ENCODE peak calls at places on chromosomes 12 and 14, in eight cellular contexts. P is activated naive CD4-positive, alpha-beta T cell; C is left cardiac atrium; W is thoracic aorta; O is heart right ventricle; E is T-cell; Z is upper lobe of left lung; U is left lobe of liver. H is an unnamed sample.

GRCh38 chr14:32754209-32754608 is 184.5 kb upstream of the NPAS3 start:
- DNase-seq in E (no peak), O (no peak), U (no peak), C (no peak), P (no peak), Z (no peak), W (no peak), H (no peak)

GRCh38 chr14:100292301-100292775 is 13.9 kb downstream of the SLC25A29 start:
- DNase-seq in O (no peak), C (no peak), E (no peak), U (no peak), W (no peak), P (no peak), Z (no peak), H (no peak)

GRCh38 chr12:89709994-89710872 is 1.6 kb upstream of the ATP2B1 start:
- DNase-seq in U (peak), W (peak), Z (peak), P (peak), E (no peak), O (peak), C (peak), H (peak)

GRCh38 chr12:121062391-121063045 is 23.5 kb upstream of the OASL start:
- DNase-seq in E (no peak), Z (no peak), C (no peak), P (no peak), W (no peak), U (peak), O (no peak), H (no peak)

GRCh38 chr14:98182385-98183055 is 1089.5 kb downstream of the BCL11B start:
- DNase-seq in Z (no peak), O (no peak), E (no peak), P (no peak), C (no peak), W (no peak), U (no peak), H (no peak)

GRCh38 chr14:64746298-64747250 is 42.4 kb downstream of the PLEKHG3 start:
- DNase-seq in E (no peak), Z (no peak), W (no peak), C (no peak), P (no peak), O (no peak), U (no peak), H (no peak)

GRCh38 chr14:61712137-61712536 is 16.8 kb downstream of the HIF1A start:
- DNase-seq in O (no peak), P (no peak), C (no peak), W (no peak), Z (no peak), E (no peak), U (no peak), H (no peak)

GRCh38 chr12:26135010-26135420 is 10.2 kb upstream of the BHLHE41 start:
- DNase-seq in W (peak), C (peak), P (no peak), Z (peak), E (no peak), O (no peak), U (no peak), H (no peak)

GRCh38 chr12:5655120-5655519 is 223.2 kb downstream of the NTF3 start:
- DNase-seq in E (no peak), O (no peak), U (no peak), W (no peak), C (no peak), P (no peak), Z (no peak), H (no peak)

GRCh38 chr14:24848427-24848826 is 201.5 kb downstream of the STXBP6 start:
- DNase-seq in O (no peak), P (no peak), W (no peak), Z (no peak), U (no peak), E (no peak), C (no peak), H (no peak)

GRCh38 chr12:111215891-111216290 is 153.0 kb downstream of the PHETA1 start:
- DNase-seq in C (no peak), P (no peak), E (no peak), O (no peak), U (no peak), Z (no peak), W (no peak), H (no peak)

GRCh38 chr14:32468955-32469354 is 139.9 kb downstream of the AKAP6 start:
- DNase-seq in P (no peak), O (no peak), W (no peak), C (no peak), E (no peak), Z (no peak), U (no peak), H (no peak)

GRCh38 chr14:81423504-81423903 is 23.4 kb upstream of the STON2 start:
- DNase-seq in U (no peak), C (no peak), Z (peak), E (no peak), P (no peak), W (no peak), O (peak), H (peak)

GRCh38 chr12:122205590-122205925 is 2.0 kb downstream of the B3GNT4 start:
- DNase-seq in U (no peak), W (no peak), P (no peak), E (no peak), Z (no peak), C (no peak), O (no peak), H (no peak)

GRCh38 chr14:102097441-102098135 is 10.7 kb upstream of the HSP90AA1 start:
- DNase-seq in O (no peak), U (no peak), E (no peak), C (no peak), P (no peak), W (no peak), Z (no peak), H (no peak)

GRCh38 chr12:40993158-40993557 is 195.0 kb upstream of the PDZRN4 start:
- DNase-seq in O (no peak), C (no peak), P (no peak), E (no peak), U (no peak), Z (no peak), W (no peak), H (no peak)

GRCh38 chr12:1044697-1045096 is 53.7 kb downstream of the ERC1 start:
- DNase-seq in C (no peak), P (no peak), E (no peak), Z (no peak), O (no peak), U (no peak), W (no peak), H (no peak)

GRCh38 chr12:50505386-50505827 is 622 bp downstream of the DIP2B start:
- DNase-seq in E (peak), Z (peak), U (peak), O (peak), P (peak), W (no peak), C (peak), H (peak)

GRCh38 chr14:22973217-22974032 is 8.9 kb downstream of the AJUBA start:
- DNase-seq in O (no peak), E (no peak), Z (peak), U (peak), C (no peak), P (no peak), W (no peak), H (peak)

GRCh38 chr14:102220031-102220430 is 80.3 kb downstream of the WDR20 start:
- DNase-seq in W (no peak), P (no peak), U (no peak), O (no peak), E (no peak), C (no peak), Z (no peak), H (no peak)

GRCh38 chr12:42144174-42144423 is 575 bp downstream of the GXYLT1 start:
- DNase-seq in E (no peak), Z (peak), W (no peak), C (no peak), P (no peak), O (no peak), U (no peak), H (no peak)

GRCh38 chr14:57533214-57533613 is 39.6 kb upstream of the CCDC198 start:
- DNase-seq in P (no peak), U (no peak), W (no peak), Z (no peak), E (no peak), O (no peak), C (no peak), H (peak)

GRCh38 chr14:85317491-85318021 is 212.4 kb upstream of the FLRT2 start:
- DNase-seq in Z (no peak), E (no peak), W (no peak), O (no peak), U (no peak), P (no peak), C (no peak), H (no peak)

GRCh38 chr14:39442293-39442692 is 10.1 kb upstream of the FBXO33 start:
- DNase-seq in P (no peak), Z (no peak), U (no peak), C (peak), W (no peak), E (no peak), O (no peak), H (no peak)

GRCh38 chr12:105741786-105742566 is 396.8 kb downstream of the NUAK1 start:
- DNase-seq in W (peak), U (no peak), C (peak), E (no peak), P (no peak), Z (no peak), O (no peak), H (no peak)

GRCh38 chr12:54125950-54126695 is 62.7 kb downstream of the SMUG1 start:
- DNase-seq in W (no peak), U (no peak), O (peak), P (no peak), E (no peak), C (no peak), Z (no peak), H (no peak)

GRCh38 chr12:96445743-96446655 is 43.4 kb upstream of the CFAP54 start:
- DNase-seq in Z (no peak), U (no peak), W (no peak), P (no peak), E (peak), C (peak), O (no peak), H (peak)

GRCh38 chr12:41286426-41286825 is 98.3 kb downstream of the PDZRN4 start:
- DNase-seq in Z (peak), C (no peak), O (no peak), P (no peak), U (no peak), W (no peak), E (no peak), H (no peak)

GRCh38 chr12:57101892-57102695 is 9.1 kb downstream of the STAT6 start:
- DNase-seq in E (no peak), C (no peak), O (no peak), P (no peak), W (no peak), Z (no peak), U (peak), H (peak)

GRCh38 chr12:113727651-113728061 is 238.5 kb downstream of the RBM19 start:
- DNase-seq in W (no peak), P (no peak), Z (no peak), C (no peak), E (no peak), O (no peak), U (no peak), H (no peak)

GRCh38 chr14:82094819-82095218 is 561.2 kb upstream of the SEL1L start:
- DNase-seq in U (no peak), O (no peak), Z (no peak), W (no peak), E (no peak), C (no peak), P (no peak), H (no peak)

GRCh38 chr12:6285063-6285477 is 25.4 kb upstream of the PLEKHG6 start:
- DNase-seq in O (peak), W (no peak), E (peak), P (peak), C (no peak), Z (peak), U (no peak), H (peak)